ENCODE peak calls at places on chromosomes 12 and 14, in four cellular contexts. A, H, Y and W are unnamed samples. For H3K4me1, the result is how much of the 10 kb centered on the place peaks cover.

GRCh38 chr12:24970177-24970576 is 21.3 kb upstream of the BCAT1 start:
- DNase-seq in H (no peak), Y (no peak), A (no peak), W (no peak)

GRCh38 chr14:94680498-94681288 is 68.5 kb downstream of the SERPINA3 start:
- DNase-seq in Y (no peak), A (peak), H (no peak), W (no peak)

GRCh38 chr12:75655233-75655879 is 143.9 kb upstream of the KRR1 start:
- DNase-seq in A (no peak), Y (no peak), H (no peak), W (no peak)

GRCh38 chr12:91577586-91578539 is 395.2 kb upstream of the DCN start:
- DNase-seq in H (peak), A (no peak), Y (no peak), W (peak)

GRCh38 chr12:131131808-131132117 is 178.1 kb downstream of the ADGRD1 start:
- DNase-seq in A (no peak), H (no peak), Y (no peak), W (no peak)

GRCh38 chr12:110278137-110278536 is 2.9 kb upstream of the ATP2A2 start:
- DNase-seq in Y (no peak), H (no peak), A (no peak), W (no peak)

GRCh38 chr12:41205070-41205715 is 17.1 kb downstream of the PDZRN4 start:
- DNase-seq in Y (no peak), A (no peak), H (no peak), W (no peak)

GRCh38 chr12:46380397-46380796 is 7.8 kb upstream of the SLC38A2 start:
- DNase-seq in A (no peak), Y (no peak), H (no peak), W (no peak)

GRCh38 chr14:72801381-72801812 is 92.5 kb downstream of the DPF3 start:
- DNase-seq in Y (no peak), H (peak), A (no peak), W (peak)

GRCh38 chr14:22848391-22849164 is 12.2 kb downstream of the MMP14 start:
- DNase-seq in H (peak), A (no peak), Y (no peak), W (no peak)

GRCh38 chr14:52283099-52283498 is 15.6 kb downstream of the PTGDR start:
- DNase-seq in H (no peak), A (no peak), Y (no peak), W (no peak)

GRCh38 chr12:62006076-62006732 is 254.0 kb upstream of the USP15 start:
- DNase-seq in H (peak), Y (peak), A (peak), W (peak)

GRCh38 chr14:99320105-99320572 is 48.1 kb upstream of the BCL11B start:
- DNase-seq in Y (peak), A (peak), H (peak), W (peak)

GRCh38 chr12:41122894-41123293 is 65.2 kb upstream of the PDZRN4 start:
- DNase-seq in H (no peak), A (no peak), Y (no peak), W (no peak)

GRCh38 chr12:19451196-19451595 is 11.9 kb downstream of the AEBP2 start:
- DNase-seq in A (no peak), Y (no peak), H (peak), W (no peak)

GRCh38 chr14:23101213-23101970 is 3.4 kb downstream of the CIROP start:
- DNase-seq in A (no peak), H (no peak), Y (no peak), W (no peak)

GRCh38 chr12:2960432-2960956 is 1.3 kb downstream of the TEAD4 start:
- DNase-seq in H (peak), Y (no peak), A (peak), W (peak)

GRCh38 chr14:94768521-94769412 is 1.1 kb downstream of the GSC start:
- DNase-seq in H (no peak), Y (no peak), A (no peak), W (no peak)

GRCh38 chr14:39739796-39740195 is 307.6 kb upstream of the FBXO33 start:
- DNase-seq in H (no peak), A (no peak), Y (no peak), W (no peak)

GRCh38 chr12:107845980-107846659 is 71.6 kb downstream of the ASCL4 start:
- DNase-seq in H (no peak), A (no peak), Y (no peak), W (no peak)

GRCh38 chr12:85641796-85642195 is 194.4 kb downstream of the RASSF9 start:
- DNase-seq in Y (no peak), H (peak), A (no peak), W (no peak)

GRCh38 chr14:93936245-93936644 is 9.1 kb downstream of the FAM181A start:
- DNase-seq in H (no peak), A (no peak), Y (peak), W (peak)

GRCh38 chr12:31362759-31363415 is 36.9 kb upstream of the SINHCAF start:
- DNase-seq in Y (peak), H (no peak), A (peak), W (no peak)

GRCh38 chr12:123389560-123390351 is 5.8 kb downstream of the KMT5A start:
- DNase-seq in Y (peak), H (no peak), A (peak), W (peak)

GRCh38 chr12:27843714-27844245 is 63.7 kb upstream of the MANSC4 start:
- DNase-seq in H (peak), Y (peak), A (peak), W (no peak)

GRCh38 chr14:93794756-93795155 is 6.5 kb upstream of the PRIMA1 start:
- DNase-seq in Y (no peak), A (no peak), H (no peak), W (no peak)

GRCh38 chr12:19205120-19205519 is 75.6 kb downstream of the PLEKHA5 start:
- DNase-seq in A (no peak), H (no peak), Y (no peak), W (no peak)

DNA sequence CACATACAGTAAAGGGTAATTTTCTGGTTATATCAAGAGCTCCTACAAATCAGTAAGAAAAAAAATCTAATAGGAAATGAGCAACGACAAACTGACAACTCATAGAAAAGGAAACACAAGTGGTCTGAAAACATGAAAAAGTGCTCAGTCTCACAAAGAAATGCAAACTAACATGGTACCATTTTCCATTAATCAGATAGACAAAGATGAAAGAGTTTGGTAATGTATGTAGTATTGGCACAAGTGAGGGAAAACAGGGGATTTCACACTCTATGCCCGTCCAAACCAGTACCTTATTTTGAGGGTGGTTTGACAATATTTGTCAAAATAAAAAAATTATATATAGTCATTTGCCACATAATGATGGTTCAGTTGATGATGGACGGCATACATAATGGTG is 13.2 kb downstream of the PTPN11 start:
- DNase-seq in H (no peak), A (no peak), Y (no peak), W (no peak)
- TF ChIP-seq MAZ in H (no peak), A (no peak), Y (no peak), W (no peak)

GRCh38 chr14:91398707-91399106 is 18.9 kb downstream of the CCDC88C start:
- DNase-seq in H (no peak), A (no peak), Y (no peak), W (no peak)
- H3K4me1 ChIP-seq in H (under half), A (under half), Y (under half), W (under half)

DNA sequence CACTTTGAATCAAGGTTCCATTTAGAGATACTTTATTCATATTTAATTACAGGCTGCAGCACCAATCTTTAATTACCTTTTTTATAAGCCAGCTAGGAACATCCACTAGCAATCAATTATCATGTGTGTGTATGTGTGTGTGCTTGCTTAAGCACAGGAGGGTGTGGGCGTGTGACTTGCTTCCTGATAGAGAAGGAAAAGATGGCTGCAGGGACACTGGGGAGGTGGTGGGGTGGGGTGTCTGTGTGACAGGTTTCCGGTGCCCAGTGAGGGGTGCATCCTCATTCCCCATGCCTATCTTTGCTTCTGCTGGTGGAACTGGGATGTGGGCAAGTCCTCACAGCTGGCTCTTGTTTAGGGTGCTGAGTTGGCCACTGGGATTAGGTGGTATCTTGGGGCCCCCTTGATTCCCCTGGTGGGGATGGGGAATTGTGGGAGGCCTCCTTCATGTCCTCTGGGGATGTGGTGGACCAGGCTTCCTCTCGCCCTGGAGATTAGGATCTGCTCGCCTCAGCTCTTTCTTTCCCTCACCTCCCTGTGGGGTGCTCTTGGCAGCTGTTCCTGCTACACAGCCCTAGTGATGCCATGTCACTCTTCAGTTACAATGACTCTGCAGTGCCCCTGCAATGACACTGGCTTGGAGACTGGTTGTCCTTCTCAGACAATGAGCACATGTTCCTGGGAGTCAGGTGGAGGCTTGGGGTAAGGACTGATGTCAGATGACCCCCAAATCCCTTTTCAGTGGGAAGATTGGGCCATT is 83.8 kb downstream of the ADCK1 start:
- DNase-seq in H (no peak), A (no peak), Y (no peak), W (peak)
- TF ChIP-seq MAZ in H (no peak), A (no peak), Y (no peak), W (no peak)

DNA sequence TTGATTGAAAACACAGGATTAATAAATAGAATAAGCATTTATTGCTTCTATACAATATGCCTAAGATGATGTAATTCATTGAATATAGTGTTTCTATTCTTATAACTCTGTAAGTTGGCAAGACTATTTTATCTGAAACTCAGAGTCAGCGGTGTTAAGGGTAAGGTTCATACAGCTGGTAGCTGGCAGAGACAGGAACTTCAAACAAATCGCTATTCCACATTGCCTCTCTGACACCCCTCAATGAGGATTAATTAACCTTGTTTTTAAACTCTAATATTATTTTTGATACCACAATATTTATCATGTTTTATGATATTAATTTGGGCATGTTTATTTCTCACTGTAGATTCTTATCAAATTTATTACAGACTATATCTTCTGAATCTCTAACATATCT is 323.4 kb downstream of the ACSS3 start:
- DNase-seq in Y (no peak), H (no peak), A (no peak), W (no peak)
- H3K4me1 ChIP-seq in Y (under half), H (under half), A (under half), W (under half)

DNA sequence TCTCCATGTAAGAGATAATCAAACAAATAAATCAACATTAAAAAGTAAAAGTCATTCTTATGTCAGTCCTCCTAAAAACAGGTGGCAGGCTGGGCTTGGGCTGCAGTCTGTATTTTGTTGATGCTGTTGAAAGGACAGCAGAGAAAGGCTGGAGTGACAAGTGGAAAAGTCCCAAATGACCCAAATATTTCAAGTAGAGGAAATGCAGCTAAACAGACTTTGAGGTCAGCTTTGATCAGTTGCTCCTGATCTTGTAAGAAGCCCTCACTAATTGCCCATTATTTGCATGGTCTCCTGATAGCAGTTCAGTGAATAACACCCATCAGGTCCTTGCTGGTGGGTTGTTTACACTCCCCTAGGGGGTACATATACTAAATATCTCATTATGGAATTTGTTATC is 24.9 kb downstream of the TBX3 start:
- DNase-seq in A (peak), H (no peak), Y (no peak), W (no peak)
- TF ChIP-seq MAZ in A (no peak), H (no peak), Y (no peak), W (no peak)

DNA sequence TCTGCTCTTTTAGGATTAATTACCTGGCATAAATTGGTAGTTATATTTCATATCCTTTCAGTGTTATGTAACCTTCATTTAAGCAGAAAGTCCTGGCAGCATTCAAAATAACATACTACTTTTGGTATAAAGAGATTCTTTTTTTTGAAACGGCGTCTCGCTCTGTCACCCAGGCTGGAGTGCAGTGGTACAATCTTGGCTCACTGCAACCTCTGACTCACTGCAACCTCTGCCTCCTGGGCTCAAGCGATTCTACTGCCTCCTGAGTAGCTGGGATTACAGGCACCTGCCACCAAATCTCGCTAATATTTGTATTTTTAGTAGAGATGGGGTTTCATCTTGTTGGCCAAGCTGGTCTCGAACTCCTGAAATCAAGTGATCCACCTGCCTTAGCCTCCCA is 9.2 kb downstream of the KTN1 start:
- DNase-seq in Y (no peak), A (no peak), H (no peak), W (no peak)
- H3K4me1 ChIP-seq in Y (under half), A (half or more), H (under half), W (half or more)

GRCh38 chr12:63905523-63905922 is 61.0 kb downstream of the SRGAP1 start:
- DNase-seq in Y (no peak), H (peak), A (no peak), W (no peak)
- TF ChIP-seq MAZ in Y (no peak), H (no peak), A (no peak), W (no peak)

GRCh38 chr14:103099733-103100280 is 5.3 kb downstream of the EXOC3L4 start:
- DNase-seq in H (no peak), Y (no peak), A (no peak), W (no peak)

GRCh38 chr14:103097244-103097993 is 2.9 kb downstream of the EXOC3L4 start:
- DNase-seq in Y (no peak), H (no peak), A (no peak), W (no peak)

GRCh38 chr14:103100281-103101121 is 6.0 kb downstream of the EXOC3L4 start:
- DNase-seq in Y (no peak), A (peak), H (no peak), W (no peak)

GRCh38 chr14:103097994-103098957 is 3.8 kb downstream of the EXOC3L4 start:
- DNase-seq in Y (peak), H (no peak), A (no peak), W (no peak)

GRCh38 chr14:103099081-103099732 is 4.7 kb downstream of the EXOC3L4 start:
- DNase-seq in H (no peak), A (peak), Y (peak), W (peak)
- H3K4me1 ChIP-seq in H (under half), A (half or more), Y (half or more), W (half or more)